ENCODE peak calls at places on chromosomes 3 and 15, in five cellular contexts. Y, T, G, N and B are unnamed samples.

GRCh38 chr3:21551019-21551418 is 200.0 kb downstream of the ZNF385D start:
- DNase-seq in Y (no peak), T (peak), N (peak), G (no peak), B (no peak)

GRCh38 chr15:67064607-67065530 is 533 bp upstream of the SMAD3 start:
- DNase-seq in N (no peak), T (peak), G (peak), Y (peak), B (peak)

GRCh38 chr15:34837246-34838016 is 42.1 kb upstream of the ACTC1 start:
- DNase-seq in Y (no peak), N (peak), G (peak), T (no peak), B (no peak)

GRCh38 chr3:123385981-123386380 is 62.9 kb downstream of the ADCY5 start:
- DNase-seq in G (peak), Y (no peak), T (no peak), N (no peak), B (no peak)

GRCh38 chr3:194906229-194906629 is 220.5 kb downstream of the FAM43A start:
- DNase-seq in G (no peak), N (peak), Y (no peak), T (no peak), B (no peak)

GRCh38 chr3:179613807-179614206 is 9.2 kb downstream of the NDUFB5 start:
- DNase-seq in N (peak), T (no peak), Y (no peak), G (no peak), B (no peak)

GRCh38 chr15:53834214-53834613 is 74.8 kb upstream of the WDR72 start:
- DNase-seq in Y (no peak), T (no peak), N (no peak), G (no peak), B (no peak)

GRCh38 chr3:192935441-192935840 is 17.8 kb upstream of the MB21D2 start:
- DNase-seq in Y (no peak), G (no peak), N (peak), T (no peak), B (no peak)

GRCh38 chr15:101676965-101677364 is 24.8 kb upstream of the TM2D3 start:
- DNase-seq in Y (no peak), N (peak), G (no peak), T (no peak), B (no peak)

GRCh38 chr3:115092220-115092791 is 54.8 kb downstream of the ZBTB20 start:
- DNase-seq in N (peak), G (peak), T (peak), Y (peak), B (peak)

GRCh38 chr15:94670436-94671034 is 439.2 kb downstream of the MCTP2 start:
- DNase-seq in T (peak), G (no peak), Y (no peak), N (peak), B (no peak)

GRCh38 chr3:47225310-47225906 is 57.2 kb downstream of the KIF9 start:
- DNase-seq in Y (no peak), T (no peak), G (no peak), N (peak), B (no peak)

GRCh38 chr3:98021821-98022220 is 13.3 kb downstream of the GABRR3 start:
- DNase-seq in T (peak), Y (no peak), G (no peak), N (peak), B (no peak)

GRCh38 chr3:117856354-117856753 is 1146.8 kb downstream of the TUSC7 start:
- DNase-seq in T (no peak), Y (no peak), N (peak), G (no peak), B (no peak)

GRCh38 chr3:42428830-42429229 is 18.4 kb upstream of the LYZL4 start:
- DNase-seq in Y (no peak), G (no peak), T (no peak), N (no peak), B (no peak)

GRCh38 chr3:109702252-109702651 is 364.9 kb upstream of the DPPA4 start:
- DNase-seq in G (no peak), Y (no peak), N (peak), T (no peak), B (no peak)

GRCh38 chr3:89098964-89099585 is 8.3 kb upstream of the EPHA3 start:
- DNase-seq in Y (no peak), G (no peak), N (peak), T (peak), B (peak)

DNA sequence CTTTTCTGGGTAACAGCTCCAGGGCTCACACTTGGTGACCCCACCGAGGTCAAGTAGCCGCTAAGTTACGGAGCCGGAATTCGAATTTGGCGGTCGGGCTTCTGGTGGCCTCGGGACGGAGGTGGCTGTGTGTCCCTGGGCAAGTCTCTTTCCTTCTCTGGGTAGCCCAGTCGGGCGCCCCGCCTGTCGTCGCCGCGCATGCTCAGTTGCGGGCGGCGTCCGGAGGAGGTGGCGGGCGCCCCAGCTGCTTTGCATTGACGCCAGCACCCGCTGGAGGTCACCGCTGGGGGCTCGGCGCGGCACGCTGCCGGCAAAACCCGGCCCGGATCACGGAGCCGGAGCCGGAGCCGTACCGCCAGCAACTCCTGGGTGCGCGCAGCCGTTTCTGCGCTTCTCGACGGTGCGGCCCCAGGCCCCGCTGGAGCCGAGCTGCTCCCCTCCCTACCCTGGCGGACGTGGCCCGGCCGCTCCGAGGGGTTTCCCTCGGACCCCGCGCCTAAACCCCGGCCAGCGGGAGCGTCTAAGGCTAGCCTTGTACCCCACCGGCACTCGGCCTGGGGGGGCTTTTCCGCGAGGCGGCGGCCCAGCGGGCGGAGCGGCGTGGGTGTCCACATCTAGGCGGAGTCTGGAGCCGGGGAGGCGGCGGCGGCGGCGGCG is 474 bp upstream of the PDE8A start:
- DNase-seq in G (peak), N (peak), T (peak), Y (peak), B (peak)
- TF ChIP-seq CTCF in G (peak), N (peak), T (peak), Y (no peak), B (peak)

DNA sequence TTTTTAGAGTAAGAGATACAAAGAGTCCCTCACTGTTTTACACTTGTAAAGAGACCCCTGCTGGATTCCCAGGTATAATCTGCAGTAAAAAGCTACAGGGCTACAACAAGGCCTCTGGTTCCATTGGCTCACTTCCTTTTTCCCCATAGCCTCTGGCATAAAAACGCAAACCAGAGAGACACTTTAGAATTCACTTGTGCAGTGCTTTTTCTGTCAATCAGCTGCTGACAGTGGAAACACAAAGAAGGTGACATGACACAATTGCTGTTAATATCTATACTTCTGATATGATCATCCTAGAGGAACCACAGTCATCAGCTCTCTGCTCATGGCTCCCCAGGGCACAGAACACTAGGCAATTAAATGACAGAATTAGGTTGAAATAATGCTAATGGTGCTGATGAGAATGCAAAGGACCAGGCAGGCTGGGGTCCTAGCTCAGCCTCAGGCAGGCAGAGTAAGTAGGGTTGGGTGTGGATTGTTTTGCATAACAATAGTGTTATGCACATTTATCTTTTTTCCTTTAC is 667.9 kb upstream of the CFAP20DC start:
- DNase-seq in G (no peak), Y (no peak), T (no peak), N (no peak), B (no peak)
- TF ChIP-seq CTCF in G (no peak), Y (no peak), T (no peak), N (no peak), B (no peak)

GRCh38 chr15:41832208-41832607 is 4.3 kb downstream of the JMJD7 start:
- DNase-seq in G (no peak), Y (no peak), N (no peak), T (no peak), B (no peak)

GRCh38 chr15:41827880-41828746 is at the start of gene JMJD7:
- DNase-seq in Y (peak), T (peak), G (peak), N (peak), B (peak)

GRCh38 chr15:41827290-41827879 is 507 bp upstream of the JMJD7 start:
- DNase-seq in N (no peak), Y (no peak), G (no peak), T (peak), B (no peak)

GRCh38 chr15:41828747-41829270 is 917 bp downstream of the JMJD7 start:
- DNase-seq in G (no peak), Y (no peak), T (no peak), N (peak), B (no peak)

DNA sequence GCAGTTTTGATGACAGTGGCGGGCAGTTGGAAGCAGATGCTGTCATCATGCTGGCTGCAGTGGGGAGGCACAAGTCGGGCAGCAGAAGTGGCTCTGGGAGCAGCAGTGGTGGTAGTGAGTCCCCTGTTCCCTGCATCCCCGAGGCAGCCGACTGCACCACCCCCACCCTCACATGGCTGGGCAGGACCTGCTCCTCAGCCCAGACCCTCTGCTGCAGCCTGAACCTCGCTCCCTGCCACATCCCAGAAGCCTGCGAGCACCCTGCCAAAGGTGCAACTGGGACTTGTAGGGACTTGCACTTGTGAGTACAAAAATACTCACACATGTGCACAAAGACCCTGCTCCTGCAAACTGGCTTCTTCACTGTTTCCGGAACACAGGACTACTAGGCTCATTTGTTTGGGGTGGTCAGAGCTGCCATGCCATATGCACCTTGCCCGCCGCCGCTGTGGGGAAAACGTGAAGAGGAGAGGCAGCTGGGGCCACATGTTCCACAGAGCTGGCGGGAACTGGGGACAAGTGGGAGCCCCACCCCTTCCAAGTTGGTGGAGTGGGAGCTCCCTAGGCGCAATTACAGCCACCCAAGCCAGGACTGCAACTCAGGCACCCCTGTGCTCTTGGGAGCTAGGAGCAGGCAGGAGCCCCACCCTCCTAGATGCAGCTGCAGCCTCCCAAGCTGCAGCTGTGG is 2.2 kb downstream of the JMJD7 start:
- DNase-seq in Y (no peak), G (no peak), T (no peak), N (no peak), B (no peak)
- TF ChIP-seq CTCF in Y (no peak), G (no peak), T (no peak), N (no peak), B (no peak)

GRCh38 chr15:98312913-98313312 is 335.4 kb upstream of the IGF1R start:
- DNase-seq in N (no peak), G (no peak), Y (no peak), T (no peak), B (no peak)

GRCh38 chr15:98304366-98304765 is 343.9 kb downstream of the ARRDC4 start:
- DNase-seq in T (no peak), Y (no peak), G (no peak), N (no peak), B (no peak)

GRCh38 chr15:98311566-98312188 is 336.7 kb upstream of the IGF1R start:
- DNase-seq in T (peak), Y (peak), N (peak), G (peak), B (peak)

DNA sequence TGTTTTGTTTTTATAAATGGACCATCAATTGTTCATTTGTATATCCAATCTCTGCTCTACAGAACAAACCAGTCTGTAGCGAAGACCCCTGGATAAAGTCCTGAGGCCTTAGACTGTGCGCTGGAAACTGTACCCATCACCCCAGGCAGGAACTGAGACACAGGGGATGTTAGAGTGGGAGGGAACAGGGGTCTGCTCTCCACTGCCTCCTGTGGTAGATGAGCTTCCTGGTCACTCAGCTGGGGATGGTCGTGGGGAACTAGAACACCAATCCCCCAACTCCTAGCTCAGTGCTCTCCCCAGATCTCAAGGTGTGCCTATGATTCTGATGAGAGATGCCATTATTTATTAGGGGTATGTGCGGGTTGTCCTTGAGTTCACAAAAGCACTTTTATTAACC is 340.2 kb upstream of the IGF1R start:
- DNase-seq in G (no peak), Y (no peak), N (no peak), T (no peak), B (no peak)
- TF ChIP-seq CTCF in G (no peak), Y (no peak), N (no peak), T (no peak), B (no peak)

GRCh38 chr3:188220097-188220788 is 66.3 kb downstream of the LPP start:
- DNase-seq in N (peak), T (no peak), Y (no peak), G (no peak), B (no peak)
- TF ChIP-seq CTCF in N (no peak), T (no peak), Y (no peak), G (no peak), B (no peak)

GRCh38 chr3:9800529-9800928 is 7.6 kb downstream of the ARPC4 start:
- DNase-seq in N (no peak), G (no peak), T (no peak), Y (no peak), B (no peak)
- TF ChIP-seq CTCF in N (peak), G (no peak), T (peak), Y (no peak), B (peak)

DNA sequence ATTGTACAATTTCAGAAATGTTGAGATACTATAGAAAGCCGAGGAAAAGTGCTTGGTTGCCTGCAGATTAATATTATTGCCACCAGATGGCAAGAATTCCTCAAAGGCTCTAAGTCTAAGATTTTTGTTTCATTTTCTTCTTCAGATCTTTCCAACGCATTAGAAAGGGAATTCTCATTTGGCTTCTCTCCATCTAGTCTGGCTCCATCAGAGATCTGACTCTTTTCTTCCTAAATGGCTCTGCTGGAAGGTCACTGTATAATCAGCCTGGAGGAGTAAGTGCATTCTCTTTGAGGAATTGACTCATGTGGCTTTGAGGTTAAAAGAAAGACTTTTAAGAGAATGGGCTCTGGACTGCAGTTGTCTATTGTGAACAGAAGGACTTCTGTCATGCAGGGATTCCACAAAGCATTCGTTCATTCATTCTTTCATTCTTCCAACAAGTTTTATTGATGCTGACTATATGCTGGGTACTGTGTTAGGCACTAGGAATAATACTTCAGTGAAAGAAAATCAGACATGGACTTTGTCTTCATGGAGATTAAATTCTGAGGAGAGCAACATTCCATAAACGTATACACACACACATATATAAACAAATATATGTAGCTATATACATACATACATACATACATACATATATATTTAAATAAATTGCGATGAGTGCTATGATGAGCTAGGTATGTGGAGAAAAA is 55.3 kb downstream of the SLC28A2 start:
- DNase-seq in G (no peak), N (peak), T (no peak), Y (no peak), B (no peak)
- TF ChIP-seq CTCF in G (peak), N (peak), T (peak), Y (peak), B (peak)